ENCODE peak calls at places on chromosomes 2 and 18, in ten cellular contexts. R is kidney glomerular epithelial cell; N is kidney epithelial cell; L is NCI-H1092 treated with DMSO at 0.1 percent for 48 hours; Q is lower lobe of right lung; H is stimulated activated naive B cell treated with anti-CD40 and anti-IgM and Interleukin-4, amounts not matched to agents 10 μg/mL and 1 μg/mL and 100 μg/mL, for 72 hours; S is neural crest cell; C is central memory CD8-positive, alpha-beta T cell; D is omental fat pad; U is HT1080. J is an unnamed sample.

GRCh38 chr2:10905006-10905871 is 6.5 kb upstream of the KCNF1 start:
- DNase-seq in R (no peak), N (no peak), L (no peak), Q (no peak), H (no peak), S (no peak), C (no peak), D (no peak), U (no peak), J (no peak)

GRCh38 chr2:109516445-109517117 is 97.2 kb downstream of the SEPTIN10 start:
- DNase-seq in R (no peak), N (no peak), L (peak; percentile 25), Q (peak; percentile 65), H (no peak), S (peak; percentile 75), C (no peak), D (no peak), U (peak; percentile 58), J (no peak)

GRCh38 chr2:238362611-238363010 is 42.3 kb downstream of the TRAF3IP1 start:
- DNase-seq in R (no peak), N (no peak), L (no peak), Q (no peak), H (no peak), S (no peak), C (no peak), D (no peak), U (no peak), J (no peak)

GRCh38 chr18:28834889-28835288 is 658.0 kb upstream of the CDH2 start:
- DNase-seq in R (no peak), N (peak; percentile 26), L (no peak), Q (no peak), H (no peak), S (no peak), C (no peak), D (no peak), U (peak; percentile 86), J (no peak)

GRCh38 chr2:121363632-121364420 is 78.8 kb upstream of the TFCP2L1 start:
- DNase-seq in R (peak; percentile 65), N (no peak), L (no peak), Q (no peak), H (no peak), S (no peak), C (no peak), D (no peak), U (peak; percentile 42), J (peak; percentile 39)

GRCh38 chr2:6771539-6772365 is 94.0 kb downstream of the CMPK2 start:
- DNase-seq in R (no peak), N (no peak), L (no peak), Q (no peak), H (no peak), S (peak; percentile 6), C (no peak), D (no peak), U (no peak), J (no peak)

GRCh38 chr18:79375441-79375840 is 20.3 kb upstream of the NFATC1 start:
- DNase-seq in R (no peak), N (no peak), L (no peak), Q (no peak), H (no peak), S (no peak), C (no peak), D (no peak), U (no peak), J (no peak)

GRCh38 chr18:79729611-79730010 is 50.0 kb downstream of the CTDP1 start:
- DNase-seq in R (no peak), N (no peak), L (no peak), Q (no peak), H (no peak), S (no peak), C (no peak), D (no peak), U (no peak), J (no peak)

GRCh38 chr2:19890104-19890503 is 11.7 kb downstream of the TTC32 start:
- DNase-seq in R (no peak), N (no peak), L (no peak), Q (no peak), H (no peak), S (no peak), C (no peak), D (no peak), U (no peak), J (no peak)

GRCh38 chr2:44430340-44430739 is 68.6 kb downstream of the CAMKMT start:
- DNase-seq in R (no peak), N (no peak), L (no peak), Q (no peak), H (no peak), S (no peak), C (no peak), D (no peak), U (no peak), J (no peak)

GRCh38 chr2:41927581-41928260 is 120.1 kb upstream of the PKDCC start:
- DNase-seq in R (no peak), N (no peak), L (no peak), Q (no peak), H (no peak), S (no peak), C (no peak), D (no peak), U (no peak), J (no peak)

GRCh38 chr2:237149425-237149824 is 63.7 kb downstream of the COPS8 start:
- DNase-seq in R (no peak), N (no peak), L (no peak), Q (peak; percentile 68), H (no peak), S (no peak), C (no peak), D (no peak), U (no peak), J (no peak)

GRCh38 chr2:174683392-174683759 is 80.9 kb downstream of the CHRNA1 start:
- DNase-seq in R (peak; percentile 29), N (peak; percentile 18), L (no peak), Q (no peak), H (no peak), S (no peak), C (no peak), D (no peak), U (peak; percentile 46), J (no peak)

GRCh38 chr2:145905371-145905770 is 1385.5 kb upstream of the ZEB2 start:
- DNase-seq in R (no peak), N (no peak), L (no peak), Q (no peak), H (no peak), S (no peak), C (no peak), D (no peak), U (no peak), J (no peak)

GRCh38 chr18:44786257-44786656 is 105.6 kb downstream of the SETBP1 start:
- DNase-seq in R (no peak), N (no peak), L (no peak), Q (no peak), H (no peak), S (no peak), C (no peak), D (no peak), U (no peak), J (no peak)

GRCh38 chr18:51430538-51430937 is 233.1 kb upstream of the MEX3C start:
- DNase-seq in R (no peak), N (no peak), L (no peak), Q (no peak), H (no peak), S (no peak), C (no peak), D (no peak), U (no peak), J (no peak)

GRCh38 chr2:170217778-170218251 is 39.9 kb downstream of the MYO3B start:
- DNase-seq in R (no peak), N (no peak), L (no peak), Q (no peak), H (no peak), S (no peak), C (no peak), D (no peak), U (no peak), J (no peak)

J was measured in epithelial cell of proximal tubule.